ENCODE peak calls at places on chromosome 18, in four cellular contexts. M, A, Y and H are unnamed samples. For H3K4me1, the result is how much of the 10 kb centered on the place peaks cover.

GRCh38 chr18:73636355-73636754 is 511.3 kb downstream of the FBXO15 start:
- DNase-seq in M (no peak), Y (no peak), A (no peak), H (no peak)

GRCh38 chr18:79739440-79739778 is 58.3 kb upstream of the KCNG2 start:
- DNase-seq in A (no peak), Y (no peak), M (no peak), H (no peak)

GRCh38 chr18:12933323-12933722 is 14.5 kb upstream of the SEH1L start:
- DNase-seq in Y (no peak), A (no peak), M (no peak), H (no peak)

GRCh38 chr18:69947361-69948106 is at the start of gene CD226:
- DNase-seq in M (no peak), A (no peak), Y (no peak), H (no peak)

GRCh38 chr18:65704051-65704450 is 46.8 kb upstream of the CDH7 start:
- DNase-seq in M (no peak), Y (no peak), A (no peak), H (no peak)

GRCh38 chr18:615773-616172 is 19.0 kb downstream of the CLUL1 start:
- DNase-seq in Y (no peak), A (no peak), M (no peak), H (no peak)

GRCh38 chr18:78979682-78980278 is at the start of gene SALL3:
- DNase-seq in M (no peak), Y (no peak), A (no peak), H (no peak)

GRCh38 chr18:35661483-35662146 is 80.1 kb downstream of the GALNT1 start:
- DNase-seq in A (no peak), Y (no peak), M (no peak), H (no peak)

GRCh38 chr18:23689031-23689615 is at the start of gene LAMA3:
- DNase-seq in Y (peak), A (peak), M (no peak), H (peak)

GRCh38 chr18:80200171-80200931 is 47.0 kb downstream of the PARD6G start:
- DNase-seq in A (peak), M (no peak), Y (no peak), H (no peak)

GRCh38 chr18:67862069-67862468 is 345.5 kb upstream of the DSEL start:
- DNase-seq in Y (no peak), M (no peak), A (no peak), H (no peak)

GRCh38 chr18:70398076-70398475 is 109.2 kb downstream of the SOCS6 start:
- DNase-seq in A (no peak), M (no peak), Y (no peak), H (no peak)

GRCh38 chr18:78363556-78363955 is 616.1 kb upstream of the SALL3 start:
- DNase-seq in Y (no peak), A (no peak), M (no peak), H (no peak)

GRCh38 chr18:36315736-36316135 is 18.2 kb downstream of the FHOD3 start:
- DNase-seq in A (no peak), Y (no peak), M (no peak), H (no peak)

GRCh38 chr18:21996261-21996892 is 173.0 kb upstream of the GATA6 start:
- DNase-seq in A (peak), M (no peak), Y (no peak), H (no peak)

GRCh38 chr18:8468911-8469310 is 140.3 kb upstream of the RAB12 start:
- DNase-seq in A (no peak), M (no peak), Y (no peak), H (no peak)

GRCh38 chr18:316391-316790 is 48.5 kb upstream of the THOC1 start:
- DNase-seq in Y (no peak), M (no peak), A (no peak), H (no peak)

GRCh38 chr18:50274044-50274442 is 7.3 kb downstream of the MBD1 start:
- DNase-seq in M (no peak), A (no peak), Y (no peak), H (no peak)

GRCh38 chr18:51255694-51256093 is 58.2 kb upstream of the MEX3C start:
- DNase-seq in Y (no peak), A (no peak), M (no peak), H (no peak)

GRCh38 chr18:29749699-29750098 is 1292.8 kb downstream of the DSC3 start:
- DNase-seq in Y (no peak), A (no peak), M (no peak), H (no peak)

GRCh38 chr18:42157420-42157819 is 202.4 kb downstream of the PIK3C3 start:
- DNase-seq in M (no peak), A (no peak), Y (no peak), H (no peak)

GRCh38 chr18:3321133-3321812 is 59.3 kb downstream of the MYL12B start:
- DNase-seq in M (peak), A (no peak), Y (no peak), H (peak)

GRCh38 chr18:72941001-72941400 is 73.2 kb upstream of the NETO1 start:
- DNase-seq in Y (no peak), A (no peak), M (no peak), H (no peak)

GRCh38 chr18:39173022-39173421 is 1607.4 kb upstream of the CELF4 start:
- DNase-seq in A (no peak), Y (no peak), M (no peak), H (no peak)

GRCh38 chr18:33849731-33850130 is 271.7 kb downstream of the ASXL3 start:
- DNase-seq in A (no peak), Y (no peak), M (no peak), H (no peak)

GRCh38 chr18:2111456-2111855 is 459.8 kb downstream of the METTL4 start:
- DNase-seq in Y (no peak), M (no peak), A (no peak), H (peak)

GRCh38 chr18:13987956-13988355 is 72.6 kb upstream of the MC2R start:
- DNase-seq in M (no peak), A (no peak), Y (no peak), H (no peak)

GRCh38 chr18:13984080-13984479 is 68.7 kb upstream of the MC2R start:
- DNase-seq in A (no peak), Y (no peak), M (no peak), H (no peak)

GRCh38 chr18:13983506-13983905 is 68.2 kb upstream of the MC2R start:
- DNase-seq in M (no peak), A (no peak), Y (no peak), H (no peak)

GRCh38 chr18:13982136-13982535 is 66.8 kb upstream of the MC2R start:
- DNase-seq in A (peak), M (no peak), Y (no peak), H (no peak)
- H3K4me3 ChIP-seq in A (no peak), M (no peak), Y (no peak), H (no peak)

DNA sequence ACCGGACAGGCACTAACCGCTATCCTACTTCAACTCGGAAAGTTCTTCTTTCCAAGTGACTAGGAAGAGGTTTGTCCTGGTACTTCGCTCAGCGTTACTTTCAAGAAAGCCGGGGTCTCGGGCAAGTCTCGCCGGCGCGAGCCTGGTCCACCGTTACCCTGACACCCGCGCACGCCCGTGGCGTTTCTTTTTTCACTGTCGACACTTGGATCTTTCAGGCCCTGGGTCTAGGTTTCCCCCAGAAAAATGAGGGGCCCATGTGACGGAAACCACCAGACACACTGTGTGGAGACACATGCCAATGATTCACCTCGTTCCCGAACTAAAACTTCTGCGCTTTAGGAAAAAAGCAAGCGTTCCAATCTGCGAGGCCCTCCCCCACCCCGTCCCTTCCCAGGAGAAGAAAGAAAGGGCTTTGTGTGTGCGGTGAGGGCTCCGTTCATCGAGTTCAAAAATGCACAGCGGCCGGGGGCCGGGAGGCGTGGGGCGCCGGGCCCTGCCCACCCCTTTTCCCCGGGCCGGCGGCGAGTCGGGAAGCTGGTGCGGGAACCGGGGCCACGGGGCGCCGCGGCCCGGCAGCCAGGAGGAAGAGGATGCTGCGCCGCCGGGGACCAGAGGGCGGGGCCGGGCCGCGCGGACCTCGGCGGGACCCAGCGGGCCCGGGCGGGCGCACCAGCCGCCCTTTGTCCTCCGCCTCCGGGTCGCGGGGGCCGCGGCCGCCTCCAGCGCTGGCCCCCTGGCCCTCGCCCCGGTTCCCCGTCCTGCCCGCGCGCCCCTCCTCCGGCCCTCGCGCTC is 2.6 kb downstream of the ZNF521 start:
- DNase-seq in M (no peak), Y (peak), A (no peak), H (no peak)
- H3K4me1 ChIP-seq in M (under half), Y (under half), A (under half), H (under half)

DNA sequence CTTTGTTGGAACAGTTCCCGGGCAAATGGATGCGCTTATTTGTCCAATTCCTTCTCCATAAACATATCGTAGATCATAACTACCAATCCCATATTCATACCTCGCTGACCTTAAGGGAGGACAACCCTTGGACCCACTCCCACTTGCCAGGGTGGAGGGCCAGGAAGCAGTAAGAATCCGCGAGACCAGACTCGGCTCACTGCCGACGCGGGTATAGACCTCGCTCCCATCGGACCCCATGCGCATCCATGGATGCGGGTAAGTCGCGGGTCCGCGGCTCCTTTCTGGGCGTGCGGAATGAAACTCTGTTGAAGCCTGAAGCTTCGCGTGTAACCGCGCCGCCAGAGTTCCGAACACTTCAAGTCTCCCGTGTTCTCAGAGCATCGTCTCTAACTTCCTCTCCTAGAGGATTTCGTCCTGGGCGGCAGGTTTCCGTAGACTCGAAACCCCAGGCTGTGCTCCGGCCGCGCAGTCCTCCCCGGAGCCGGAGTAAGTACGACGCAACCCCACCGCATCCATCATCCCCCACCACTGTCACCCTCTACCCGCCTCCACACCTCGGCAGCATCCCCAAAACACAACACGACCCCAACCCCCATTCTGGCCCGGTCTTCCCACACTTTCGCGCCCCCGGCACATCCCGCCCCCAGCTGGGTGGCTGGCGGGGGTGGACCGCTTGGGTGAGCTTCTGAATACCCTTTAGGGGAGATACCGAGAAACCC is 1.0 kb downstream of the DSC3 start:
- DNase-seq in Y (peak), A (peak), M (no peak), H (no peak)
- H3K4me3 ChIP-seq in Y (no peak), A (peak), M (no peak), H (no peak)

DNA sequence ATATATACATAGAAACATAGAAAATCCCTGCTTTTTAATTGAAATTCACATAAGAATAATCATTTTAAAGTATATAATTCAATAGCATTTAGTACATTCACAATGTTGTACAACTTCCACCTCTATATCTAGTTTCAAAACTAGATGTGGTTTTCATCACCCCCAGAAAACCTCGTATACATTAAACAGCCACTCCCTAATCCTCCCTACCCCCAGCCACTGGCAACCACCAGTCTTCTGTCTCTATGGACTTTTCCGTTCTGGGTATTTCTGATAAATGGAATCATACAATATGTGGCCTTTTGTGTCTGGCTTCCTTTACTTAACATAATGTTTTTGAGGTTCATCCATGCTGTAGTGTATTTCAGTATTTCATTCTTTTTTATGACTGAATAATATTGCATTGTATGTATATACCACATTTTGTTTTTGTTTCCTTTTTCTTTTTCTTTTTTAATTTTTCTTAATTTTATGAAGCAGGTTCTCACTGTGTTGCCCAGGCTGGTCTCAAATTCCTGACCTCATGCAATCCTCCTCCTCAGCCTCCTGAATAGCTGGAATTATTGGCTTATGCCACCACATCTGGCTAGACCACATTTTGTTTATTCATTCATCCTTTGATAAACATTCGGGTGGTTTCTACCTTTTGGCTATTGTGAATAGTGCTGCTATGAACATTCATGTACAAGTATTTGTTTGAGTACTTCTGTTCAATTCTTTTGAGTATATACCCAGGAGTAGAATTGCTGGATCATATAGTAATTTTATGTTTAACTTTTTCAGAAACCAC is 50.6 kb upstream of the RNF152 start:
- DNase-seq in Y (no peak), M (no peak), A (no peak), H (no peak)
- H3K4me1 ChIP-seq in Y (under half), M (under half), A (under half), H (under half)

GRCh38 chr18:75253784-75254183 is 43.2 kb downstream of the TSHZ1 start:
- DNase-seq in A (no peak), M (no peak), Y (no peak), H (no peak)
- H3K4me3 ChIP-seq in A (no peak), M (no peak), Y (no peak), H (no peak)

DNA sequence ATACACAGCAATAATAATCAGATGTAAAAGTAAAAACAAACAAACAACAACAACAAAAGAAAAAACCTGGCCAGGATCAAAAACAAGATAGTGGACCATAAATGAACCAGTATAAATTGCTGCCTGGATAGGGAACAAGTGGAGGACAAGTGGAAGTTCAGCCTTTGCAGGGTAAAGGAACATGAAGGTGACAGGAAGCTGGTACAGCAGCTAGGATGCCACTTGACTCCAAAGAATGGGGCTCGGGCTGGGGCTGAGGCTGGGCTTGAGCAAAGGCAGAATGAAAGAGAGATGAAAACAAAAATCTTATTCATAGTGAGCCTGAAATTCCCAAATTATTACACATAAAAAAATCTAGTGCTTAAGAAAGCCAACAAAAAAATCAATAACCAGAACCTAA is 146.5 kb downstream of the CDH2 start:
- DNase-seq in Y (no peak), M (no peak), A (no peak), H (no peak)
- H3K4me1 ChIP-seq in Y (under half), M (under half), A (under half), H (under half)

GRCh38 chr18:77248873-77249582 is 620 bp upstream of the GALR1 start:
- DNase-seq in Y (no peak), M (no peak), A (no peak), H (no peak)
- H3K4me3 ChIP-seq in Y (no peak), M (no peak), A (no peak), H (no peak)

DNA sequence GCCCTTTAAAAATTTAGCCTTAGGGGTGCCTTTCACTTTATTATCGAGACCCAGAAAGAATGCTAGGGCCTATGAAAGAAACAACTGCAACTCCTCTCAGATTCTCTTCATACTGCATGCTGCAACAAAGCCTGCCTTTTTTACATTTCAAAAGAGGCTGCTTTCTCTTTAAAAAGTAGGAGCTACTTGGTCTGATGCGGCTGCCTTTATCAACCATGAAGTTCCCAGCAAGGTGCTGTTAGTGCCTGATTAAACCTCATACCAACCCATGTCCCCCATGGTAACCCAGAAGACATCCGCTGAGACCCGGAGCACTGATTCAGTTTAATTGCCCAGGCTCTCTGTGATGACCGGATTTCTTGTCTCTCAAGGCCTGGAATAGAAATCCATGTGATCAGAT is 368.4 kb downstream of the ZNF521 start:
- DNase-seq in M (no peak), A (no peak), Y (no peak), H (no peak)
- H3K4me1 ChIP-seq in M (under half), A (under half), Y (under half), H (under half)

GRCh38 chr18:48802543-48803428 is 148.0 kb downstream of the SMAD7 start:
- DNase-seq in M (no peak), A (no peak), Y (peak), H (no peak)

GRCh38 chr18:48800479-48800876 is 150.3 kb downstream of the SMAD7 start:
- DNase-seq in M (no peak), A (no peak), Y (peak), H (no peak)

GRCh38 chr18:48799724-48800315 is 150.9 kb downstream of the SMAD7 start:
- DNase-seq in Y (no peak), A (no peak), M (no peak), H (no peak)

GRCh38 chr18:48801728-48802542 is 148.8 kb downstream of the SMAD7 start:
- DNase-seq in Y (peak), A (peak), M (no peak), H (no peak)

DNA sequence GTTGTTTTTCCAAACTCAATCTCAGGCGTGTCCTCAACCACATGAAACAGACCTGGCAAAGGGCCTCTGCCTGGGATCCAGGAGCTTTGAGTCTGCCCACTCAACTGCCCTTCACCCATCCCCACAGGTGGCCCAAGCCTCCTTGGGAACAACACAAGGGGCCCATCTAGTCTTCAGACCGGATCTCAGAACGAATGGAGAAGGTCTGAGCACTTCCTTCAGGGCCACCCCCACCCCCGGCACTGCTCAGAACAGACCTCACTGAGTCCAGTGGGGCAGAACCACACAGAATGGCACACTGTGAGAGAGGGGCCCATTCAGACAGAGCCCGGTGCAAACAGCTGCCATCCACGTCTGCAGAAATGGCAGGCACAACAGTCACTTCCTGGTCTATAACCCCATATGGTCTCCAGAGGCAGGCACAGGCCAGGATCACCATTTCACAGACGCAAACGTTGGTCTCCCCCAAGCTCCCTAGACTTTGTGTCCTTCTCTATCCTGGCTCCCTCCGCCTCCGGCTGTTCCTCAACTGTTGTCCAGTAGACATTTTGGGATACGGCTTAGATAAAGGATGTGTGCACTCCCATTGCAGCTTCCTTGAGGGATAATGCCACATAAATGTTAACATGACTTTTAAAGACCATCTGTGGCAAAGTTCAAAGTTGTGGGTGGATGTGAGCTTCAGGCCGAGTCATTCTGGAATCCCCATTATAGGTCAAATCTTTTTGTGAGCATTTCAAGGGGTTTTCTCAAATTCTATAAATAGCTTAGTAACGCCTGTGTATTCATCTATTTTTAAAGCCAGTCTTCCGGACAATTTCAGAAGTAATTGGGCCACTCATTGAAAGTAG is 149.7 kb downstream of the SMAD7 start:
- DNase-seq in Y (peak), A (no peak), M (no peak), H (no peak)
- H3K4me3 ChIP-seq in Y (no peak), A (no peak), M (no peak), H (no peak)